ENCODE peak calls at places on chromosomes 4 and X, in eight cellular contexts. T is lower leg skin, M is PC-3, J is endothelial cell, L is PC-9, R is AG09319, N is cardiac fibroblast, S is GM12865. W is an unnamed sample.

GRCh38 chrX:68794486-68794885 is 34.3 kb upstream of the EFNB1 start:
- DNase-seq in T (no peak), M (no peak), J (no peak), L (no peak), R (no peak), N (no peak), S (no peak), W (no peak)

GRCh38 chr4:115580901-115581300 is 467.5 kb upstream of the NDST4 start:
- DNase-seq in T (no peak), M (no peak), J (no peak), L (no peak), R (no peak), N (no peak), S (no peak), W (no peak)

GRCh38 chr4:126986828-126987227 is 645.9 kb upstream of the INTU start:
- DNase-seq in T (no peak), M (peak), J (no peak), L (no peak), R (no peak), N (peak), S (no peak), W (no peak)

GRCh38 chrX:12790878-12791252 is 347 bp upstream of the PRPS2 start:
- DNase-seq in T (peak), M (no peak), J (no peak), L (no peak), R (no peak), N (no peak), S (no peak), W (no peak)

GRCh38 chrX:116204947-116205346 is 34.4 kb downstream of the AGTR2 start:
- DNase-seq in T (no peak), M (peak), J (peak), L (no peak), R (no peak), N (peak), S (peak), W (no peak)

GRCh38 chr4:148043990-148044645 is 312.2 kb downstream of the ARHGAP10 start:
- DNase-seq in T (no peak), M (no peak), J (no peak), L (no peak), R (no peak), N (no peak), S (no peak), W (no peak)

GRCh38 chr4:158327525-158327924 is 117.2 kb downstream of the TMEM144 start:
- DNase-seq in T (no peak), M (no peak), J (no peak), L (no peak), R (no peak), N (no peak), S (no peak), W (no peak)

GRCh38 chr4:141543176-141543575 is 93.2 kb upstream of the IL15 start:
- DNase-seq in T (no peak), M (peak), J (no peak), L (no peak), R (no peak), N (no peak), S (no peak), W (no peak)

GRCh38 chrX:143635915-143636314 is at the start of gene SLITRK4:
- DNase-seq in T (no peak), M (peak), J (peak), L (no peak), R (no peak), N (peak), S (no peak), W (no peak)

GRCh38 chrX:1417921-1418875 is 26.3 kb upstream of the SLC25A6 start:
- DNase-seq in T (no peak), M (peak), J (no peak), L (no peak), R (no peak), N (no peak), S (no peak), W (no peak)

GRCh38 chrX:45788315-45788714 is 587.6 kb upstream of the DIPK2B start:
- DNase-seq in T (no peak), M (no peak), J (no peak), L (no peak), R (no peak), N (no peak), S (no peak), W (no peak)

GRCh38 chr4:8330821-8331566 is 61.4 kb downstream of the HTRA3 start:
- DNase-seq in T (peak), M (no peak), J (no peak), L (no peak), R (no peak), N (peak), S (no peak), W (no peak)

GRCh38 chrX:49186125-49187027 is at the start of gene PRICKLE3:
- DNase-seq in T (peak), M (peak), J (peak), L (no peak), R (no peak), N (peak), S (peak), W (no peak)
- TF ChIP-seq CTCF in T (no peak), M (peak), J (no peak), L (no peak), R (peak), N (peak), S (peak), W (peak)

GRCh38 chr4:180832086-180832485 is 1411.1 kb upstream of the TENM3 start:
- DNase-seq in T (no peak), M (peak), J (no peak), L (no peak), R (no peak), N (no peak), S (no peak), W (no peak)
- TF ChIP-seq CTCF in T (no peak), M (peak), J (peak), L (no peak), R (no peak), N (no peak), S (no peak), W (no peak)

DNA sequence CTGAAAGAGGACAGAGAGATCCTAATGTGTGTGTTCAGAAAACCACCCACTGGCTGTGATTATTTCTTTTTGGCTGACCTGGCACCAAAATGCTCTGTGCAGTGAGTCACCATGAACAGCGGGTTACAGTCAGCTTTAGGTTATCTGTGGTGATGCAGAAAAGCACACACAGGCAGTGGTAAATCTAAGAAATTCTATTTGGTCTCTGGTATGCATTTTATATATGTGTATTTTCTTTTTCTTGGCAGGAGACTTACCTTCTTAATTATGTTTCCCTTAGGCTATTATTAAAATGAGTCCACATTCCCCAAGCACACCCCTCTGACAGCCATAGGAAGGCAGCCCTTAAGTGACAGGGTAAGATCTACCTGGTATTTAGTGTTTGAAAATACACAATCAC is 79.1 kb upstream of the TFDP3 start:
- DNase-seq in T (no peak), M (peak), J (no peak), L (peak), R (no peak), N (peak), S (no peak), W (no peak)
- TF ChIP-seq CTCF in T (no peak), M (no peak), J (no peak), L (no peak), R (no peak), N (no peak), S (no peak), W (no peak)

GRCh38 chrX:110853610-110854009 is 58.0 kb upstream of the CHRDL1 start:
- DNase-seq in T (no peak), M (peak), J (peak), L (no peak), R (no peak), N (peak), S (peak), W (no peak)
- TF ChIP-seq CTCF in T (no peak), M (peak), J (no peak), L (peak), R (peak), N (peak), S (no peak), W (peak)

GRCh38 chr4:152348670-152349069 is 187.2 kb downstream of the FBXW7 start:
- DNase-seq in T (no peak), M (peak), J (no peak), L (no peak), R (no peak), N (peak), S (no peak), W (no peak)
- TF ChIP-seq CTCF in T (no peak), M (peak), J (no peak), L (no peak), R (peak), N (peak), S (no peak), W (peak)

GRCh38 chr4:123096038-123096437 is 173.6 kb upstream of the NUDT6 start:
- DNase-seq in T (no peak), M (peak), J (peak), L (no peak), R (no peak), N (peak), S (no peak), W (no peak)
- TF ChIP-seq CTCF in T (no peak), M (peak), J (peak), L (no peak), R (peak), N (peak), S (no peak), W (peak)

GRCh38 chr4:24517676-24518075 is 66.7 kb downstream of the DHX15 start:
- DNase-seq in T (no peak), M (no peak), J (no peak), L (no peak), R (no peak), N (no peak), S (no peak), W (no peak)

GRCh38 chr4:24513718-24514117 is 70.6 kb downstream of the DHX15 start:
- DNase-seq in T (no peak), M (no peak), J (no peak), L (no peak), R (no peak), N (no peak), S (no peak), W (no peak)

GRCh38 chr4:24516926-24517325 is 67.4 kb downstream of the DHX15 start:
- DNase-seq in T (no peak), M (no peak), J (no peak), L (no peak), R (no peak), N (no peak), S (no peak), W (no peak)

GRCh38 chr4:24515698-24516097 is 68.7 kb downstream of the DHX15 start:
- DNase-seq in T (no peak), M (no peak), J (no peak), L (no peak), R (no peak), N (no peak), S (no peak), W (no peak)

DNA sequence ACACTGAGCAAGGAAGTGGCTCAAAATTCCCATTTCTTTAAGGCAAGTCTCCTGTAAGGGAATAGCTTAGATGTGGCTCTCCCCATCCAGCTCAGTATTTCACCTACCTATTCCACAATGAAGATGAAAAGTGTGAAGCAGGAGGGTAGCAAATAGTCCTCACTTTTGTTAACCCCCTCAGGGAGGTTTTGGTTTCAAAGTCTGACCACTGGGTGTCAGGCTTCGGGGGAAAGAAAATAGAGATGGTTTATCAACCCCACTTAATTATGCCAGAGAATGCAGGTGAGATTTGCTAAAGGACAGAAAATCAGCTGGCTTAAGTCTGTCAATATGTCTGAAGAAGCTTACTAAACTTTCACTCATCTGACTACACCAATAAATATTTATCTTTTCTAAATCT is 69.5 kb downstream of the DHX15 start:
- DNase-seq in T (no peak), M (peak), J (no peak), L (no peak), R (no peak), N (peak), S (no peak), W (no peak)
- TF ChIP-seq CTCF in T (no peak), M (peak), J (no peak), L (no peak), R (peak), N (peak), S (peak), W (peak)

W was measured in osteocyte.